ENCODE peak calls at places on chromosome 13, in ten cellular contexts. G is CD4-positive, CD25-positive, alpha-beta regulatory T cell; I is pulmonary artery endothelial cell; L is effector memory CD4-positive, alpha-beta T cell; W is cerebellum; R is iPS DF 19.7; N is NCI-H748 treated with DMSO at 0.1 percent for 48 hours; K is stimulated activated CD8-positive, alpha-beta memory T cell treated with anti-CD3 and anti-CD28 coated beads, Interleukin-15, amount 100 ng/mL, for 24 hours; V is GM18507; J is stimulated activated naive CD8-positive, alpha-beta T cell treated with anti-CD3 and anti-CD28 coated beads, Interleukin-15, Interleukin-2, amounts not matched to agents 100 U/mL and 50 U/mL, for 24 hours. P is an unnamed sample.

GRCh38 chr13:76038920-76039716 is 403.0 kb downstream of the LMO7 start:
- DNase-seq in K (no peak), N (peak; percentile 11), W (no peak), J (no peak), L (no peak), I (no peak), R (no peak), V (no peak), G (no peak), P (peak; percentile 8)

GRCh38 chr13:97627566-97627965 is 193.6 kb downstream of the RAP2A start:
- DNase-seq in I (no peak), W (peak; percentile 1), K (no peak), L (no peak), J (no peak), V (no peak), N (no peak), R (no peak), G (no peak), P (no peak)

GRCh38 chr13:105336706-105337582 is 1198.5 kb downstream of the EFNB2 start:
- DNase-seq in L (no peak), V (no peak), G (no peak), J (no peak), I (no peak), N (no peak), R (no peak), W (no peak), K (no peak), P (no peak)

GRCh38 chr13:85693889-85694511 is 105.2 kb downstream of the SLITRK6 start:
- DNase-seq in W (no peak), N (no peak), K (no peak), R (no peak), V (no peak), L (no peak), J (no peak), G (no peak), I (no peak), P (no peak)

GRCh38 chr13:112887151-112887550 is 81.9 kb upstream of the MCF2L start:
- DNase-seq in G (no peak), N (no peak), K (no peak), V (no peak), W (no peak), I (no peak), L (no peak), R (no peak), J (no peak), P (no peak)

GRCh38 chr13:112465251-112466131 is 89.3 kb downstream of the SPACA7 start:
- DNase-seq in K (no peak), V (no peak), J (no peak), G (no peak), L (no peak), I (no peak), W (no peak), R (no peak), N (no peak), P (no peak)

GRCh38 chr13:101575591-101575990 is 123.1 kb downstream of the ITGBL1 start:
- DNase-seq in I (no peak), J (no peak), L (no peak), G (no peak), V (no peak), R (no peak), N (no peak), W (no peak), K (no peak), P (no peak)

GRCh38 chr13:101452519-101453485 is at the start of gene ITGBL1:
- DNase-seq in R (no peak), W (peak; percentile 58), L (no peak), G (no peak), J (no peak), K (no peak), I (no peak), V (no peak), N (no peak), P (no peak)

P was measured in NT2/D1.